ENCODE peak calls at places on chromosomes 3 and 15, in ten cellular contexts. One of them, this sample, is unnamed.
A peak's percentile ranks its signal among the peaks of the same experiment; 100 is the strongest.

GRCh38 chr3:77931272-77932009 is 891.5 kb downstream of the ROBO2 start:
- DNase-seq in fibroblast of lung: peak; percentile 6
- DNase-seq in lower lobe of right lung: no peak
- DNase-seq in heart left ventricle: no peak
- DNase-seq in cardiac muscle cell: peak; percentile 41
- DNase-seq in GM23338: no peak
- DNase-seq in adrenal gland: no peak
- DNase-seq in CD8-positive, alpha-beta T cell: no peak
- DNase-seq in HCT116: no peak
- DNase-seq in upper lobe of right lung: no peak
- DNase-seq in this sample: no peak

GRCh38 chr3:71680588-71680987 is 44.6 kb downstream of the EIF4E3 start:
- DNase-seq in fibroblast of lung: peak; percentile 55
- DNase-seq in lower lobe of right lung: no peak
- DNase-seq in heart left ventricle: no peak
- DNase-seq in cardiac muscle cell: peak; percentile 65
- DNase-seq in GM23338: no peak
- DNase-seq in adrenal gland: no peak
- DNase-seq in CD8-positive, alpha-beta T cell: no peak
- DNase-seq in HCT116: no peak
- DNase-seq in upper lobe of right lung: no peak
- DNase-seq in this sample: no peak

GRCh38 chr3:155382396-155383042 is 89.0 kb upstream of the STRIT1 start:
- DNase-seq in fibroblast of lung: peak; percentile 51
- DNase-seq in lower lobe of right lung: peak; percentile 81
- DNase-seq in heart left ventricle: peak; percentile 85
- DNase-seq in cardiac muscle cell: peak; percentile 68
- DNase-seq in GM23338: peak; percentile 91
- DNase-seq in adrenal gland: peak; percentile 70
- DNase-seq in CD8-positive, alpha-beta T cell: no peak
- DNase-seq in HCT116: peak; percentile 63
- DNase-seq in upper lobe of right lung: peak; percentile 87
- DNase-seq in this sample: peak; percentile 69

GRCh38 chr15:74213858-74214284 is 11.3 kb upstream of the STRA6 start:
- DNase-seq in fibroblast of lung: no peak
- DNase-seq in lower lobe of right lung: no peak
- DNase-seq in heart left ventricle: no peak
- DNase-seq in cardiac muscle cell: no peak
- DNase-seq in GM23338: peak; percentile 79
- DNase-seq in adrenal gland: no peak
- DNase-seq in CD8-positive, alpha-beta T cell: no peak
- DNase-seq in HCT116: no peak
- DNase-seq in upper lobe of right lung: no peak
- DNase-seq in this sample: no peak

GRCh38 chr3:46665763-46666470 is 27.6 kb downstream of the ALS2CL start:
- DNase-seq in fibroblast of lung: no peak
- DNase-seq in lower lobe of right lung: peak; percentile 29
- DNase-seq in heart left ventricle: peak; percentile 37
- DNase-seq in cardiac muscle cell: no peak
- DNase-seq in GM23338: no peak
- DNase-seq in adrenal gland: peak; percentile 39
- DNase-seq in CD8-positive, alpha-beta T cell: no peak
- DNase-seq in HCT116: no peak
- DNase-seq in upper lobe of right lung: peak; percentile 41
- DNase-seq in this sample: no peak

GRCh38 chr3:38598791-38599190 is 50.7 kb downstream of the SCN5A start:
- DNase-seq in fibroblast of lung: no peak
- DNase-seq in lower lobe of right lung: peak; percentile 20
- DNase-seq in heart left ventricle: peak; percentile 38
- DNase-seq in cardiac muscle cell: no peak
- DNase-seq in GM23338: no peak
- DNase-seq in adrenal gland: no peak
- DNase-seq in CD8-positive, alpha-beta T cell: no peak
- DNase-seq in HCT116: no peak
- DNase-seq in upper lobe of right lung: peak; percentile 40
- DNase-seq in this sample: no peak

GRCh38 chr15:47975422-47975821 is 145.4 kb upstream of the SLC24A5 start:
- DNase-seq in fibroblast of lung: no peak
- DNase-seq in lower lobe of right lung: no peak
- DNase-seq in heart left ventricle: no peak
- DNase-seq in cardiac muscle cell: no peak
- DNase-seq in GM23338: peak; percentile 10
- DNase-seq in adrenal gland: no peak
- DNase-seq in CD8-positive, alpha-beta T cell: no peak
- DNase-seq in HCT116: no peak
- DNase-seq in upper lobe of right lung: no peak
- DNase-seq in this sample: no peak

GRCh38 chr3:48151058-48151806 is 37.0 kb downstream of the CDC25A start:
- DNase-seq in fibroblast of lung: peak; percentile 76
- DNase-seq in lower lobe of right lung: peak; percentile 77
- DNase-seq in heart left ventricle: peak; percentile 84
- DNase-seq in cardiac muscle cell: peak; percentile 89
- DNase-seq in GM23338: peak; percentile 96
- DNase-seq in adrenal gland: peak; percentile 92
- DNase-seq in CD8-positive, alpha-beta T cell: peak; percentile 14
- DNase-seq in HCT116: peak; percentile 75
- DNase-seq in upper lobe of right lung: peak; percentile 82
- DNase-seq in this sample: peak; percentile 84

GRCh38 chr3:125511420-125512094 is 8.4 kb downstream of the SNX4 start:
- DNase-seq in fibroblast of lung: no peak
- DNase-seq in lower lobe of right lung: no peak
- DNase-seq in heart left ventricle: no peak
- DNase-seq in cardiac muscle cell: no peak
- DNase-seq in GM23338: no peak
- DNase-seq in adrenal gland: no peak
- DNase-seq in CD8-positive, alpha-beta T cell: no peak
- DNase-seq in HCT116: no peak
- DNase-seq in upper lobe of right lung: no peak
- DNase-seq in this sample: no peak

GRCh38 chr3:132083583-132084372 is 49.0 kb upstream of the CPNE4 start:
- DNase-seq in fibroblast of lung: peak; percentile 86
- DNase-seq in lower lobe of right lung: no peak
- DNase-seq in heart left ventricle: no peak
- DNase-seq in cardiac muscle cell: peak; percentile 86
- DNase-seq in GM23338: peak; percentile 54
- DNase-seq in adrenal gland: no peak
- DNase-seq in CD8-positive, alpha-beta T cell: no peak
- DNase-seq in HCT116: no peak
- DNase-seq in upper lobe of right lung: no peak
- DNase-seq in this sample: no peak

GRCh38 chr3:120928991-120929390 is 21.0 kb downstream of the STXBP5L start:
- DNase-seq in fibroblast of lung: peak; percentile 59
- DNase-seq in lower lobe of right lung: no peak
- DNase-seq in heart left ventricle: no peak
- DNase-seq in cardiac muscle cell: peak; percentile 6
- DNase-seq in GM23338: peak; percentile 8
- DNase-seq in adrenal gland: no peak
- DNase-seq in CD8-positive, alpha-beta T cell: no peak
- DNase-seq in HCT116: no peak
- DNase-seq in upper lobe of right lung: no peak
- DNase-seq in this sample: no peak

GRCh38 chr15:85408270-85408746 is 27.9 kb downstream of the AKAP13 start:
- DNase-seq in fibroblast of lung: no peak
- DNase-seq in lower lobe of right lung: no peak
- DNase-seq in heart left ventricle: no peak
- DNase-seq in cardiac muscle cell: no peak
- DNase-seq in GM23338: no peak
- DNase-seq in adrenal gland: no peak
- DNase-seq in CD8-positive, alpha-beta T cell: no peak
- DNase-seq in HCT116: no peak
- DNase-seq in upper lobe of right lung: no peak
- DNase-seq in this sample: no peak

GRCh38 chr3:39101022-39101689 is 6.3 kb downstream of the GORASP1 start:
- DNase-seq in fibroblast of lung: peak; percentile 6
- DNase-seq in lower lobe of right lung: no peak
- DNase-seq in heart left ventricle: no peak
- DNase-seq in cardiac muscle cell: peak; percentile 50
- DNase-seq in GM23338: peak; percentile 77
- DNase-seq in adrenal gland: peak; percentile 64
- DNase-seq in CD8-positive, alpha-beta T cell: no peak
- DNase-seq in HCT116: no peak
- DNase-seq in upper lobe of right lung: no peak
- DNase-seq in this sample: no peak

GRCh38 chr3:14598143-14598569 is 53.4 kb upstream of the CCDC174 start:
- DNase-seq in fibroblast of lung: peak; percentile 41
- DNase-seq in lower lobe of right lung: no peak
- DNase-seq in heart left ventricle: no peak
- DNase-seq in cardiac muscle cell: peak; percentile 57
- DNase-seq in GM23338: peak; percentile 78
- DNase-seq in adrenal gland: no peak
- DNase-seq in CD8-positive, alpha-beta T cell: peak; percentile 15
- DNase-seq in HCT116: no peak
- DNase-seq in upper lobe of right lung: no peak
- DNase-seq in this sample: peak; percentile 55

GRCh38 chr15:92929002-92929401 is 28.9 kb downstream of the CHD2 start:
- DNase-seq in fibroblast of lung: no peak
- DNase-seq in lower lobe of right lung: no peak
- DNase-seq in heart left ventricle: no peak
- DNase-seq in cardiac muscle cell: no peak
- DNase-seq in GM23338: no peak
- DNase-seq in adrenal gland: no peak
- DNase-seq in CD8-positive, alpha-beta T cell: no peak
- DNase-seq in HCT116: no peak
- DNase-seq in upper lobe of right lung: no peak
- DNase-seq in this sample: no peak

GRCh38 chr15:92922405-92923002 is 22.4 kb downstream of the CHD2 start:
- DNase-seq in fibroblast of lung: no peak
- DNase-seq in lower lobe of right lung: no peak
- DNase-seq in heart left ventricle: no peak
- DNase-seq in cardiac muscle cell: no peak
- DNase-seq in GM23338: no peak
- DNase-seq in adrenal gland: no peak
- DNase-seq in CD8-positive, alpha-beta T cell: no peak
- DNase-seq in HCT116: no peak
- DNase-seq in upper lobe of right lung: no peak
- DNase-seq in this sample: no peak

GRCh38 chr15:92928351-92928750 is 28.2 kb downstream of the CHD2 start:
- DNase-seq in fibroblast of lung: no peak
- DNase-seq in lower lobe of right lung: no peak
- DNase-seq in heart left ventricle: no peak
- DNase-seq in cardiac muscle cell: no peak
- DNase-seq in GM23338: no peak
- DNase-seq in adrenal gland: no peak
- DNase-seq in CD8-positive, alpha-beta T cell: no peak
- DNase-seq in HCT116: no peak
- DNase-seq in upper lobe of right lung: no peak
- DNase-seq in this sample: no peak

GRCh38 chr15:92924216-92924615 is 24.1 kb downstream of the CHD2 start:
- DNase-seq in fibroblast of lung: no peak
- DNase-seq in lower lobe of right lung: no peak
- DNase-seq in heart left ventricle: no peak
- DNase-seq in cardiac muscle cell: no peak
- DNase-seq in GM23338: no peak
- DNase-seq in adrenal gland: no peak
- DNase-seq in CD8-positive, alpha-beta T cell: no peak
- DNase-seq in HCT116: no peak
- DNase-seq in upper lobe of right lung: no peak
- DNase-seq in this sample: no peak

DNA sequence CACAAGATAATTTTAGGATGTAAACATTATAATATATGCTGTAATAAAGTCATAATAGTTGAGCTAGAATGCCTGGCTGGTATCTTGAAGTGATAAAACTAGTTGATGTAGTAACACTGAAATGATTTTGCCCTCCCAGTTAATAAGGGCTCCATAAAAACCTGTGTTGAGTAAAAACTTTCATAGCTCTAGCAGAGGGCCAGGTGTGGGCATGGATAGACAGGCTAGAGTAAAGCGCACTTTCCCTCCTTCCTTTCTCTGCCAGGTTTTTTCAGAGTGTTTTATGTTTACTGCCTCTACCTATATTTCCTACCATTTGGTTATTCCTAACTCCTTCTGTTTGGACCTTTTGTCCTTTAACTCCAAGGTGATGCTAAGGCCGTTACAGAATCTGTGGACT is 25.3 kb downstream of the CHD2 start:
- DNase-seq in fibroblast of lung: no peak
- DNase-seq in lower lobe of right lung: no peak
- DNase-seq in heart left ventricle: no peak
- DNase-seq in cardiac muscle cell: no peak
- DNase-seq in GM23338: no peak
- DNase-seq in adrenal gland: no peak
- DNase-seq in CD8-positive, alpha-beta T cell: no peak
- DNase-seq in HCT116: no peak
- DNase-seq in upper lobe of right lung: no peak
- DNase-seq in this sample: no peak
- H3K36me3 ChIP-seq in fibroblast of lung: peaks cover 7% of the 10 kb centered on the region
- H3K36me3 ChIP-seq in lower lobe of right lung: peaks cover 70% of the 10 kb centered on the region
- H3K36me3 ChIP-seq in heart left ventricle: peaks cover 3% of the 10 kb centered on the region
- H3K36me3 ChIP-seq in cardiac muscle cell: peaks cover 66% of the 10 kb centered on the region
- H3K36me3 ChIP-seq in GM23338: peaks cover 64% of the 10 kb centered on the region
- H3K36me3 ChIP-seq in adrenal gland: peaks cover 61% of the 10 kb centered on the region
- H3K36me3 ChIP-seq in CD8-positive, alpha-beta T cell: peaks cover 47% of the 10 kb centered on the region
- H3K36me3 ChIP-seq in HCT116: peaks cover 58% of the 10 kb centered on the region
- H3K36me3 ChIP-seq in upper lobe of right lung: peaks cover 63% of the 10 kb centered on the region
- H3K36me3 ChIP-seq in this sample: peaks cover 5% of the 10 kb centered on the region

GRCh38 chr3:157327018-157327417 is 109.6 kb upstream of the PTX3 start:
- DNase-seq in fibroblast of lung: no peak
- DNase-seq in lower lobe of right lung: no peak
- DNase-seq in heart left ventricle: no peak
- DNase-seq in cardiac muscle cell: no peak
- DNase-seq in GM23338: no peak
- DNase-seq in adrenal gland: no peak
- DNase-seq in CD8-positive, alpha-beta T cell: no peak
- DNase-seq in HCT116: no peak
- DNase-seq in upper lobe of right lung: no peak
- DNase-seq in this sample: no peak
- TF ChIP-seq CTCF in fibroblast of lung: no peak
- TF ChIP-seq CTCF in lower lobe of right lung: no peak
- TF ChIP-seq CTCF in heart left ventricle: no peak
- TF ChIP-seq CTCF in cardiac muscle cell: no peak
- TF ChIP-seq CTCF in GM23338: peak; percentile 8
- TF ChIP-seq CTCF in adrenal gland: no peak
- TF ChIP-seq CTCF in CD8-positive, alpha-beta T cell: no peak
- TF ChIP-seq CTCF in HCT116: no peak
- TF ChIP-seq CTCF in upper lobe of right lung: no peak
- TF ChIP-seq CTCF in this sample: peak; percentile 11

DNA sequence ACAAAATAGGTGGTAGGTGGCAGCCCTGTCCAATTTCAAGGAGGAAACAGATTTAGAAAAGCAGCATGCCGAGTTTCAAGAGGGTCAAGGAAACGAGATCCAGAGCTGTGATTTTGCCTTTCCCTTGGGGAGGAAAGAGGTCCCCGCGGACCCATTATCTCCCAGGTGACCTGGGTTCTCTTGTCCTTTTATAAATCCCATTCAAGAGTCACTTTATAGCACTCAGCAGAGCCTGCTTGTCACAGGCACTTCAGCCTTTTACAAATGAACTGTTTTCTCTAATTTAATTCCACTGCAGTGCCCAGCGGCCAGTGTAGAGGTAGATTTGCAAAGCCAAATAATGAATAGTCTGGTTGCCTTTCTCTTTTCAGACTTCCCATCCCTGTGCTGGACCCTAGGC is 99.9 kb downstream of the CD47 start:
- DNase-seq in fibroblast of lung: no peak
- DNase-seq in lower lobe of right lung: no peak
- DNase-seq in heart left ventricle: no peak
- DNase-seq in cardiac muscle cell: no peak
- DNase-seq in GM23338: no peak
- DNase-seq in adrenal gland: no peak
- DNase-seq in CD8-positive, alpha-beta T cell: no peak
- DNase-seq in HCT116: no peak
- DNase-seq in upper lobe of right lung: no peak
- DNase-seq in this sample: no peak
- H3K4me1 ChIP-seq in fibroblast of lung: peaks cover 8% of the 10 kb centered on the region
- H3K4me1 ChIP-seq in lower lobe of right lung: peaks cover 47% of the 10 kb centered on the region
- H3K4me1 ChIP-seq in heart left ventricle: peaks cover 31% of the 10 kb centered on the region
- H3K4me1 ChIP-seq in cardiac muscle cell: peaks cover 11% of the 10 kb centered on the region
- H3K4me1 ChIP-seq in GM23338: no peaks in the 10 kb centered on the region
- H3K4me1 ChIP-seq in adrenal gland: peaks cover 19% of the 10 kb centered on the region
- H3K4me1 ChIP-seq in CD8-positive, alpha-beta T cell: peaks cover 7% of the 10 kb centered on the region
- H3K4me1 ChIP-seq in HCT116: no peaks in the 10 kb centered on the region
- H3K4me1 ChIP-seq in upper lobe of right lung: peaks cover 29% of the 10 kb centered on the region
- H3K4me1 ChIP-seq in this sample: no peaks in the 10 kb centered on the region

GRCh38 chr3:29283297-29283681 is 2.4 kb downstream of the RBMS3 start:
- DNase-seq in fibroblast of lung: no peak
- DNase-seq in lower lobe of right lung: no peak
- DNase-seq in heart left ventricle: no peak
- DNase-seq in cardiac muscle cell: peak; percentile 46
- DNase-seq in GM23338: no peak
- DNase-seq in adrenal gland: no peak
- DNase-seq in CD8-positive, alpha-beta T cell: no peak
- DNase-seq in HCT116: no peak
- DNase-seq in upper lobe of right lung: no peak
- DNase-seq in this sample: no peak
- H3K36me3 ChIP-seq in fibroblast of lung: no peaks in the 10 kb centered on the region
- H3K36me3 ChIP-seq in lower lobe of right lung: no peaks in the 10 kb centered on the region
- H3K36me3 ChIP-seq in heart left ventricle: no peaks in the 10 kb centered on the region
- H3K36me3 ChIP-seq in cardiac muscle cell: no peaks in the 10 kb centered on the region
- H3K36me3 ChIP-seq in GM23338: no peaks in the 10 kb centered on the region
- H3K36me3 ChIP-seq in adrenal gland: no peaks in the 10 kb centered on the region
- H3K36me3 ChIP-seq in CD8-positive, alpha-beta T cell: no peaks in the 10 kb centered on the region
- H3K36me3 ChIP-seq in HCT116: no peaks in the 10 kb centered on the region
- H3K36me3 ChIP-seq in upper lobe of right lung: no peaks in the 10 kb centered on the region
- H3K36me3 ChIP-seq in this sample: no peaks in the 10 kb centered on the region

This sample was measured in Caco-2.